ENCODE peak calls at places on chromosomes 11 and 22, in five cellular contexts. One of them, this sample, is unnamed.

GRCh38 chr11:134101292-134101691 is 32.4 kb downstream of the JAM3 start:
- DNase-seq in mesothelial cell of epicardium: no peak
- DNase-seq in heart left ventricle: no peak
- DNase-seq in nephron progenitor cell: no peak
- DNase-seq in heart right ventricle: no peak
- DNase-seq in this sample: no peak

GRCh38 chr11:70828498-70829159 is 423.7 kb downstream of the SHANK2 start:
- DNase-seq in mesothelial cell of epicardium: no peak
- DNase-seq in heart left ventricle: peak; percentile 47
- DNase-seq in nephron progenitor cell: no peak
- DNase-seq in heart right ventricle: no peak
- DNase-seq in this sample: no peak

GRCh38 chr11:77278595-77279506 is 22.6 kb downstream of the GDPD4 start:
- DNase-seq in mesothelial cell of epicardium: no peak
- DNase-seq in heart left ventricle: no peak
- DNase-seq in nephron progenitor cell: no peak
- DNase-seq in heart right ventricle: no peak
- DNase-seq in this sample: no peak

GRCh38 chr11:58513747-58514367 is 6.0 kb upstream of the OR5B21 start:
- DNase-seq in mesothelial cell of epicardium: peak; percentile 44
- DNase-seq in heart left ventricle: no peak
- DNase-seq in nephron progenitor cell: peak; percentile 47
- DNase-seq in heart right ventricle: no peak
- DNase-seq in this sample: no peak

GRCh38 chr22:44929348-44930015 is 80.3 kb downstream of the PHF21B start:
- DNase-seq in mesothelial cell of epicardium: no peak
- DNase-seq in heart left ventricle: no peak
- DNase-seq in nephron progenitor cell: no peak
- DNase-seq in heart right ventricle: no peak
- DNase-seq in this sample: no peak

GRCh38 chr22:20472629-20473442 is 22.8 kb downstream of the KLHL22 start:
- DNase-seq in mesothelial cell of epicardium: no peak
- DNase-seq in heart left ventricle: no peak
- DNase-seq in nephron progenitor cell: no peak
- DNase-seq in heart right ventricle: no peak
- DNase-seq in this sample: no peak

GRCh38 chr11:819943-820649 is 1.4 kb downstream of the PNPLA2 start:
- DNase-seq in mesothelial cell of epicardium: peak; percentile 60
- DNase-seq in heart left ventricle: peak; percentile 93
- DNase-seq in nephron progenitor cell: peak; percentile 80
- DNase-seq in heart right ventricle: peak; percentile 88
- DNase-seq in this sample: no peak

GRCh38 chr22:29092243-29092642 is 19.4 kb downstream of the KREMEN1 start:
- DNase-seq in mesothelial cell of epicardium: no peak
- DNase-seq in heart left ventricle: no peak
- DNase-seq in nephron progenitor cell: no peak
- DNase-seq in heart right ventricle: no peak
- DNase-seq in this sample: no peak

GRCh38 chr11:59283311-59283710 is 70.6 kb upstream of the MPEG1 start:
- DNase-seq in mesothelial cell of epicardium: no peak
- DNase-seq in heart left ventricle: no peak
- DNase-seq in nephron progenitor cell: no peak
- DNase-seq in heart right ventricle: no peak
- DNase-seq in this sample: no peak

GRCh38 chr22:29689872-29690213 is 30.0 kb upstream of the CABP7 start:
- DNase-seq in mesothelial cell of epicardium: peak; percentile 70
- DNase-seq in heart left ventricle: peak; percentile 54
- DNase-seq in nephron progenitor cell: peak; percentile 73
- DNase-seq in heart right ventricle: peak; percentile 51
- DNase-seq in this sample: no peak

GRCh38 chr11:87036756-87037449 is 831 bp upstream of the TMEM135 start:
- DNase-seq in mesothelial cell of epicardium: no peak
- DNase-seq in heart left ventricle: peak; percentile 28
- DNase-seq in nephron progenitor cell: no peak
- DNase-seq in heart right ventricle: no peak
- DNase-seq in this sample: no peak

GRCh38 chr22:19929586-19930302 is 11.8 kb upstream of the COMT start:
- DNase-seq in mesothelial cell of epicardium: no peak
- DNase-seq in heart left ventricle: no peak
- DNase-seq in nephron progenitor cell: no peak
- DNase-seq in heart right ventricle: no peak
- DNase-seq in this sample: no peak

GRCh38 chr11:19766810-19767209 is 54.2 kb downstream of the NAV2 start:
- DNase-seq in mesothelial cell of epicardium: no peak
- DNase-seq in heart left ventricle: no peak
- DNase-seq in nephron progenitor cell: no peak
- DNase-seq in heart right ventricle: no peak
- DNase-seq in this sample: no peak

GRCh38 chr11:46294365-46295309 is 17.2 kb downstream of the CREB3L1 start:
- DNase-seq in mesothelial cell of epicardium: peak; percentile 66
- DNase-seq in heart left ventricle: no peak
- DNase-seq in nephron progenitor cell: peak; percentile 65
- DNase-seq in heart right ventricle: no peak
- DNase-seq in this sample: no peak

GRCh38 chr22:47686594-47687363 is 924.3 kb downstream of the TBC1D22A start:
- DNase-seq in mesothelial cell of epicardium: no peak
- DNase-seq in heart left ventricle: no peak
- DNase-seq in nephron progenitor cell: no peak
- DNase-seq in heart right ventricle: no peak
- DNase-seq in this sample: peak; percentile 11

GRCh38 chr11:27991731-27992130 is 116.2 kb downstream of the KIF18A start:
- DNase-seq in mesothelial cell of epicardium: no peak
- DNase-seq in heart left ventricle: no peak
- DNase-seq in nephron progenitor cell: no peak
- DNase-seq in heart right ventricle: no peak
- DNase-seq in this sample: no peak

GRCh38 chr11:3674189-3674588 is 3.0 kb upstream of the CHRNA10 start:
- DNase-seq in mesothelial cell of epicardium: no peak
- DNase-seq in heart left ventricle: no peak
- DNase-seq in nephron progenitor cell: no peak
- DNase-seq in heart right ventricle: no peak
- DNase-seq in this sample: no peak

GRCh38 chr11:3037041-3037944 is 19.9 kb downstream of the CARS1 start:
- DNase-seq in mesothelial cell of epicardium: peak; percentile 81
- DNase-seq in heart left ventricle: peak; percentile 90
- DNase-seq in nephron progenitor cell: peak; percentile 88
- DNase-seq in heart right ventricle: peak; percentile 83
- DNase-seq in this sample: peak; percentile 80

GRCh38 chr11:65500262-65501004 is 1.6 kb downstream of the MALAT1 start:
- DNase-seq in mesothelial cell of epicardium: no peak
- DNase-seq in heart left ventricle: no peak
- DNase-seq in nephron progenitor cell: no peak
- DNase-seq in heart right ventricle: no peak
- DNase-seq in this sample: no peak

GRCh38 chr11:3833461-3833860 is 7.3 kb downstream of the RHOG start:
- DNase-seq in mesothelial cell of epicardium: no peak
- DNase-seq in heart left ventricle: no peak
- DNase-seq in nephron progenitor cell: no peak
- DNase-seq in heart right ventricle: no peak
- DNase-seq in this sample: no peak

GRCh38 chr11:134261626-134262488 is 8.5 kb downstream of the ACAD8 start:
- DNase-seq in mesothelial cell of epicardium: no peak
- DNase-seq in heart left ventricle: no peak
- DNase-seq in nephron progenitor cell: peak; percentile 35
- DNase-seq in heart right ventricle: no peak
- DNase-seq in this sample: no peak

DNA sequence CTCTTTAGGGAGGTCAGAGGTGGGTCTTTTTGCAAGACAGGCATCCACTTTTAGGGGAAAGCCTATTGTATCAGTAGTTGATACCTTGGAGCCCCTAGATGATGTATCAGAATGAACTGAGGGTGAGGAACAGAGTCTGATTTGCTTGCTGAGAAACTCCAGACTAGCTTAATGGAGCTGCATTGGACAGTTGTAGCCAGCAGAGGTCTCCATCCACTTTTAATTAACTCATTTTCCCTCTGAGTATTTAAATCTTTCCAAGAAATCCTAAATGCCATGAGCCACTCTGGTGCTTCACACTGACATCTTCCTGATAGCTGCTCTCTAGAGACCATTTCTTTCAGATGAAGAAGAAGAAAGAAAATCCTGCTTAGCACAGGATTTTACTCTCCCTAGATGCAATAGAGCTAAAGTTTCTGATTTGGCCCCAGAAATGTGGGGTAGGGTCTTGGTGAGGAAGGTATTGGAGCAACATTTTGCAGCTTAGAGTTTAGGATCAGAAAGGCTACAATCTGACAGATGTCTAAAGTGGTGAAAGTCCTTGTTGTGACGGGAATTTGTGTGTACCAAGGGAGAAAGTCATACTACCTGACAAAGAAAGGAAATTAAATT is 38.0 kb downstream of the EXT2 start:
- DNase-seq in mesothelial cell of epicardium: no peak
- DNase-seq in heart left ventricle: no peak
- DNase-seq in nephron progenitor cell: peak; percentile 15
- DNase-seq in heart right ventricle: no peak
- DNase-seq in this sample: no peak
- TF ChIP-seq CTCF in mesothelial cell of epicardium: peak; percentile 60
- TF ChIP-seq CTCF in heart left ventricle: peak; percentile 75
- TF ChIP-seq CTCF in nephron progenitor cell: peak; percentile 70
- TF ChIP-seq CTCF in heart right ventricle: peak; percentile 49
- TF ChIP-seq CTCF in this sample: peak; percentile 79

GRCh38 chr11:11786771-11787170 is 55.0 kb upstream of the USP47 start:
- DNase-seq in mesothelial cell of epicardium: no peak
- DNase-seq in heart left ventricle: no peak
- DNase-seq in nephron progenitor cell: no peak
- DNase-seq in heart right ventricle: no peak
- DNase-seq in this sample: no peak

GRCh38 chr11:11789735-11790369 is 51.9 kb upstream of the USP47 start:
- DNase-seq in mesothelial cell of epicardium: no peak
- DNase-seq in heart left ventricle: no peak
- DNase-seq in nephron progenitor cell: peak; percentile 20
- DNase-seq in heart right ventricle: no peak
- DNase-seq in this sample: no peak

GRCh38 chr11:11786234-11786633 is 55.5 kb upstream of the USP47 start:
- DNase-seq in mesothelial cell of epicardium: no peak
- DNase-seq in heart left ventricle: no peak
- DNase-seq in nephron progenitor cell: no peak
- DNase-seq in heart right ventricle: no peak
- DNase-seq in this sample: no peak

GRCh38 chr11:11787305-11788066 is 54.3 kb upstream of the USP47 start:
- DNase-seq in mesothelial cell of epicardium: peak; percentile 83
- DNase-seq in heart left ventricle: peak; percentile 55
- DNase-seq in nephron progenitor cell: peak; percentile 80
- DNase-seq in heart right ventricle: peak; percentile 57
- DNase-seq in this sample: peak; percentile 74

DNA sequence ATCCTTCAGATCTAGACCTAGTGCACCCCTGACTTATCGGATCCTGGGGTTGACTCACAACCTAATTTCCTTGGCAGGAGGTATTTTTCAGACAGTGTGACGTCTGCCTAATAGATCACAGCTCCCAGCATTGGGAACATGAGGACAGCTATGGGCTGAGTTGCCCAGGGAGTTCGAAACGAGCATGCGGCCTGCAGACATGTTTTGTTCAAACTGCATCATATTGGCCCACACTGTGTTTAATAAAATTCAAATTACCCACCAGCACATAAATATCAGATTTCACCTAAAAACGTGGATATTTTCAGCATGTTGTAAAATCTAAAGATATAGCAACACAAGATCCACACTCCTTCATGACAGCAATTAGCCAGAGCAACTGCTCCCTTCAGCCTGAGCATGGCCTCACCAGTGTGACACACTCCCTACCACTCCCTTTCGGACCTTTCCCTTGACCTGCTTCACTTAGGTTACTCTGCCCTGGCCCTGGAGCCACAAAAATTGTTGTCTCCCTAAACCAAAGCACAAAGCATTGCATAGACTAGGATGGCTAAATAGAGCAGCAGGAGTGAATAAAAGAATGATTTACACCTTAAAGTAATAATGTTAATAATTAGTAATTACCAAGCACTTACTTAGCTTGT is 53.6 kb upstream of the USP47 start:
- DNase-seq in mesothelial cell of epicardium: no peak
- DNase-seq in heart left ventricle: no peak
- DNase-seq in nephron progenitor cell: no peak
- DNase-seq in heart right ventricle: no peak
- DNase-seq in this sample: no peak
- TF ChIP-seq CTCF in mesothelial cell of epicardium: no peak
- TF ChIP-seq CTCF in heart left ventricle: peak; percentile 0
- TF ChIP-seq CTCF in nephron progenitor cell: no peak
- TF ChIP-seq CTCF in heart right ventricle: no peak
- TF ChIP-seq CTCF in this sample: peak; percentile 39

GRCh38 chr11:96051820-96052219 is 127.9 kb upstream of the MTMR2 start:
- DNase-seq in mesothelial cell of epicardium: no peak
- DNase-seq in heart left ventricle: no peak
- DNase-seq in nephron progenitor cell: no peak
- DNase-seq in heart right ventricle: no peak
- DNase-seq in this sample: no peak

GRCh38 chr11:96054870-96055705 is 131.2 kb upstream of the MTMR2 start:
- DNase-seq in mesothelial cell of epicardium: no peak
- DNase-seq in heart left ventricle: no peak
- DNase-seq in nephron progenitor cell: no peak
- DNase-seq in heart right ventricle: no peak
- DNase-seq in this sample: no peak

GRCh38 chr11:96052921-96053631 is 129.2 kb upstream of the MTMR2 start:
- DNase-seq in mesothelial cell of epicardium: no peak
- DNase-seq in heart left ventricle: no peak
- DNase-seq in nephron progenitor cell: no peak
- DNase-seq in heart right ventricle: no peak
- DNase-seq in this sample: no peak

GRCh38 chr11:96049426-96049825 is 125.5 kb upstream of the MTMR2 start:
- DNase-seq in mesothelial cell of epicardium: no peak
- DNase-seq in heart left ventricle: no peak
- DNase-seq in nephron progenitor cell: no peak
- DNase-seq in heart right ventricle: no peak
- DNase-seq in this sample: no peak

DNA sequence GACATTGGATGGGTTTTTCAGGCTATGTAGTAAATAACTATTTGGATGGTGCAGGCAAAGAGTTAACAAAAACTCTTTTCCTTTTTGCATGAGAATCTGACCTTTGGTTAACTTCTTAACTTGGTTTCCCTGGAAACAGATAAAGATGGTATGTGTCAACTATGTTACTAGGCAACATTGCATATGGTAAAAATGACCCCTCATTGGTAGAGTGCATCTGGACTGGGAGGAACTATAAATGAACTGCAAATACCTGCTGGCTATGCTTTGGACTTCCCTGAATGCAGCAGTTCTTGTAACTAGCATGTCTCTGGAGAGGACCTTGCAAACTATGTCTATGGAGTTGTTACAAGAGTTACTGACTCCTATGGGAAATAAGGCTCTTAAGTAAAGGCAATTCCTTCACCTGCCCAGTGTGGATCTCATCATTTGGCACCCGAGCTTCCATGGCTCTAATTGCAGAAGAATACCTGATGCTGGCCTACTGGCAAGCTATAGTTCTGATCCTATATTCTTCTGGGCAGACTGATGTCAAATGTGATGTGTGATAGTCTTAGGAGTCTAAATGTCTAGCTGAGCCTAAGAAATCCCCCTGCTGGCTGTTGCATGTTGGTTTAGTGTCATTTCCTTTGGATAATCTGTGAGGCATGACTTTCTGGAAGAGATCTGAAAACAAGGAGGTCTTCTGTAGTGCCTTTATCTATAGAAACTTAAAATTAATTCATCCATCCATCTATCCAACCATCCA is 126.7 kb upstream of the MTMR2 start:
- DNase-seq in mesothelial cell of epicardium: no peak
- DNase-seq in heart left ventricle: no peak
- DNase-seq in nephron progenitor cell: no peak
- DNase-seq in heart right ventricle: no peak
- DNase-seq in this sample: no peak
- TF ChIP-seq CTCF in mesothelial cell of epicardium: no peak
- TF ChIP-seq CTCF in heart left ventricle: no peak
- TF ChIP-seq CTCF in nephron progenitor cell: no peak
- TF ChIP-seq CTCF in heart right ventricle: no peak
- TF ChIP-seq CTCF in this sample: peak; percentile 51

GRCh38 chr11:67311556-67312082 is 8.3 kb downstream of the SSH3 start:
- DNase-seq in mesothelial cell of epicardium: no peak
- DNase-seq in heart left ventricle: no peak
- DNase-seq in nephron progenitor cell: no peak
- DNase-seq in heart right ventricle: no peak
- DNase-seq in this sample: no peak
- TF ChIP-seq CTCF in mesothelial cell of epicardium: no peak
- TF ChIP-seq CTCF in heart left ventricle: no peak
- TF ChIP-seq CTCF in nephron progenitor cell: no peak
- TF ChIP-seq CTCF in heart right ventricle: no peak
- TF ChIP-seq CTCF in this sample: peak; percentile 14

This sample was measured in type B pancreatic cell.